ENCODE peak calls at places on chromosomes 11 and 22, in four cellular contexts. C is Caco-2, F is dorsolateral prefrontal cortex, S is pancreas. R is an unnamed sample.
A peak's percentile ranks its signal among the peaks of the same experiment; 100 is the strongest.

GRCh38 chr11:63770763-63771162 is 2.2 kb upstream of the ZFTA start:
- DNase-seq in C (no peak), F (no peak), S (no peak), R (no peak)

GRCh38 chr11:73295996-73296318 is 12.1 kb upstream of the ARHGEF17 start:
- DNase-seq in C (no peak), F (no peak), S (no peak), R (no peak)

GRCh38 chr11:832529-833113 is at the start of gene CD151:
- DNase-seq in C (peak; percentile 72), F (no peak), S (peak; percentile 85), R (no peak)

GRCh38 chr22:48949375-48950149 is 878.1 kb downstream of the BRD1 start:
- DNase-seq in C (no peak), F (no peak), S (peak; percentile 15), R (no peak)

GRCh38 chr11:60785806-60786361 is 751 bp downstream of the MS4A10 start:
- DNase-seq in C (no peak), F (peak; percentile 34), S (peak; percentile 26), R (no peak)

GRCh38 chr11:102767800-102768199 is 12.6 kb downstream of the MMP10 start:
- DNase-seq in C (no peak), F (no peak), S (no peak), R (no peak)

GRCh38 chr11:128695539-128696221 is 1.8 kb downstream of the FLI1 start:
- DNase-seq in C (no peak), F (no peak), S (no peak), R (no peak)

GRCh38 chr11:14418801-14419417 is 59.9 kb upstream of the RRAS2 start:
- DNase-seq in C (peak; percentile 44), F (no peak), S (no peak), R (peak; percentile 61)

GRCh38 chr22:44361391-44362126 is 48.8 kb upstream of the SHISAL1 start:
- DNase-seq in C (no peak), F (no peak), S (peak; percentile 29), R (peak; percentile 85)

GRCh38 chr11:119206512-119207299 is 567 bp downstream of the CBL start:
- DNase-seq in C (peak; percentile 46), F (no peak), S (peak; percentile 76), R (no peak)

GRCh38 chr11:73866095-73866579 is 10.5 kb downstream of the COA4 start:
- DNase-seq in C (no peak), F (no peak), S (no peak), R (no peak)

GRCh38 chr11:83691387-83692088 is 405.4 kb upstream of the CCDC90B start:
- DNase-seq in C (peak; percentile 39), F (no peak), S (no peak), R (peak; percentile 18)

GRCh38 chr11:132037961-132038360 is 667.5 kb downstream of the NTM start:
- DNase-seq in C (no peak), F (no peak), S (no peak), R (no peak)

GRCh38 chr11:33651555-33651954 is 49.1 kb downstream of the C11orf91 start:
- DNase-seq in C (no peak), F (no peak), S (no peak), R (no peak)

GRCh38 chr11:33654594-33654993 is 46.0 kb downstream of the C11orf91 start:
- DNase-seq in C (no peak), F (no peak), S (no peak), R (no peak)

GRCh38 chr11:33652930-33653329 is 47.7 kb downstream of the C11orf91 start:
- DNase-seq in C (no peak), F (no peak), S (no peak), R (peak; percentile 26)

GRCh38 chr11:33652001-33652400 is 48.6 kb downstream of the C11orf91 start:
- DNase-seq in C (no peak), F (no peak), S (no peak), R (no peak)

DNA sequence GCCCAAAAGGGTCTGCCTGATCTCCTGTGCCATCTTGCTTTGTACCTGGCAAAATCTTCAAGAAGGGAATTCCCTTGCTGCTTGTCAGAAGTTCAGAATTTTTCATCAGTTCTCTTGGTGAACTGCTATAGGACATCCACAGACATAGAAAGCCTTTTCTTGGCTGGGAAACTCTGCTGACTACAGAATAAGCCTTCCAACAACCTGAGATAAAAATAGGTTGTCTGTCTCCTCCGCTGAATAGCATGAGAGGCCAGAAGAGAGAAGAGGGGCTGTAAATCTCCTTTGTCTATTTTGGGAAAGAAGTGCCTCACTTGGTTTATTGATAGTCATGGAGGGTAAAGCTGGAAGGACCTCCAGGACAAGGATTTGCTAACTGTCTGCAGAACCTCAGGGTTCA is 48.2 kb downstream of the C11orf91 start:
- DNase-seq in C (no peak), F (no peak), S (no peak), R (no peak)
- H3K4me3 ChIP-seq in C (no peak overlapping the region), F (no peak overlapping the region), S (no peak overlapping the region), R (no peak overlapping the region)

DNA sequence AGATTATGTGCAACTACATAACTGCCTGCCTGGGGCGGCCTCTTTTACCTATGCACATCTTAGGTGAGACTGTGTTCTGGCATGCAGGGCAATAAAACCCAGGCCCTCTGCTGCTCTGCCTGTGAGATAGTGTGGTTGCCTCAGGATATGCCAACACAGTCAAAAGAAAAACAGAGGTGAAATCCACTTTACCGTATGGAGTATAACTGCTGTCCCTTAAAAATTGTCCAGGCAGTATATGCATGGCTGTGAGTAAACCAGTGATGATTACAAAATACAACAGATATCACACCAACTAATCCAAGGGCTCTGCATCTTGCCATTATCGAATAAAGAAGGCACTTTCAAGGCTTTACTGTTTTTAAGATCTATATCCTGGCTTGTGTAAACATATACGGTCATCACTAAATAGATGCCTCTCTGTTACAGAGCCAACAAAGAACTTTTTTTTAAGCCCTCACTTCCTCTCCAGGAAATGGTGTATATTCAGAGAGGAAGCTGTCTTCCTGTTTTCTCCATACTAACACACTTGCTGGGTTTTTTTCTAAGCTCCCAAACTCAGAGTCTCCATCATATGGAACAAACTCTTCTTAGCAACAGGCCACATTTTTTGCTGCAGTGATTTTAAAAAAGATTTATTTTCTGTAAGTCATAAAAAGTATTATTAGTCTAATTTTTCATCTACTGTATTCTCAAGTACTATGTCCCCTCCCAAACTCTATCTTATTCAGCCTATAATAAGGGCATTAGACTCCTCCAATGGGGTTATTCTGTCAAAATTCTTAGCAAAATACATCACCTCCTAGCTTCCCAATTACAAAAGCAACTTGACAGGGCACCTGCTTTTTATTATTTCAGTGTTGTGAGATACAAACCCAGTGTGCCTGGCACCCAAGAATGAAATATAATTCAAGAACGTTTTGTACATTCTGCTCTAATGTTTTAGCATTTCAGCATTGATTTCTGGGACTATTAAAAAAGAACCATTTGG is 135.2 kb downstream of the MAML2 start:
- DNase-seq in C (peak; percentile 75), F (no peak), S (no peak), R (peak; percentile 68)
- TF ChIP-seq CTCF in C (no peak), F (no peak), S (no peak), R (no peak)

GRCh38 chr22:38110008-38110862 is at the start of gene BAIAP2L2:
- DNase-seq in C (peak; percentile 61), F (no peak), S (no peak), R (no peak)
- H3K4me3 ChIP-seq in C (peak within 1 kb of the TSS; percentile 42), F (no peak within 1 kb of the TSS), S (no peak within 1 kb of the TSS), R (no peak within 1 kb of the TSS)

GRCh38 chr11:27397619-27398412 is 34.8 kb upstream of the CCDC34 start:
- DNase-seq in C (no peak), F (no peak), S (no peak), R (no peak)
- TF ChIP-seq CTCF in C (no peak), F (no peak), S (no peak), R (no peak)

GRCh38 chr11:12827929-12828812 is 153.9 kb downstream of the TEAD1 start:
- DNase-seq in C (peak; percentile 66), F (peak; percentile 65), S (no peak), R (peak; percentile 66)

GRCh38 chr11:12827369-12827768 is 153.1 kb downstream of the TEAD1 start:
- DNase-seq in C (no peak), F (no peak), S (no peak), R (no peak)

GRCh38 chr11:12829536-12830314 is 155.5 kb downstream of the TEAD1 start:
- DNase-seq in C (no peak), F (no peak), S (no peak), R (no peak)

GRCh38 chr11:12831471-12832202 is 157.4 kb downstream of the TEAD1 start:
- DNase-seq in C (no peak), F (no peak), S (no peak), R (peak; percentile 81)

DNA sequence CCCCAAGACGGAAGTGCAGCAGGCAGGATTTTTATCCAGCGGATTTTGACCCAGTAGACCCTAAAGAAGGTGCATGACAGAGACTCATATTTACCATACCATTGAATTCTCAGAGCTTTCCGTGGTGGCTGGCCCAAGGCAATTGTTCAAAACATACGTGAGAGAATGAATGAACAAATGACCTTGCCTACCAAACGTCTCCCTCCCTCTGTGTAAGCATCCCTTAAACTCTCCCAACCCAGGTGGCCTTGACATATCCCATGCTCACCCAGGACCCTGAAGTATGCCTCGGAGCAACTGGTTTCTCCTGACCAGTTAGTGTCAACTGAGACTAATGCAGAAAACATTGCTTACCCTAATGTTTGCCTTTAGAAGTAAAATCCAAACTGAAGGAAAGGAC is 154.9 kb downstream of the TEAD1 start:
- DNase-seq in C (no peak), F (no peak), S (no peak), R (no peak)
- H3K4me3 ChIP-seq in C (no peak overlapping the region), F (no peak overlapping the region), S (no peak overlapping the region), R (no peak overlapping the region)

GRCh38 chr11:122375687-122376399 is 259.8 kb upstream of the BLID start:
- DNase-seq in C (no peak), F (no peak), S (no peak), R (peak; percentile 58)
- TF ChIP-seq CTCF in C (no peak), F (no peak), S (no peak), R (no peak)

GRCh38 chr11:134052395-134052987 is 16.4 kb upstream of the JAM3 start:
- DNase-seq in C (no peak), F (peak; percentile 10), S (peak; percentile 14), R (no peak)

GRCh38 chr11:134048028-134048427 is 20.8 kb upstream of the JAM3 start:
- DNase-seq in C (no peak), F (no peak), S (no peak), R (no peak)

GRCh38 chr11:134049303-134049702 is 19.6 kb upstream of the JAM3 start:
- DNase-seq in C (no peak), F (peak; percentile 15), S (peak; percentile 21), R (no peak)

GRCh38 chr11:134052988-134053945 is 15.6 kb upstream of the JAM3 start:
- DNase-seq in C (no peak), F (peak; percentile 20), S (peak; percentile 38), R (no peak)

DNA sequence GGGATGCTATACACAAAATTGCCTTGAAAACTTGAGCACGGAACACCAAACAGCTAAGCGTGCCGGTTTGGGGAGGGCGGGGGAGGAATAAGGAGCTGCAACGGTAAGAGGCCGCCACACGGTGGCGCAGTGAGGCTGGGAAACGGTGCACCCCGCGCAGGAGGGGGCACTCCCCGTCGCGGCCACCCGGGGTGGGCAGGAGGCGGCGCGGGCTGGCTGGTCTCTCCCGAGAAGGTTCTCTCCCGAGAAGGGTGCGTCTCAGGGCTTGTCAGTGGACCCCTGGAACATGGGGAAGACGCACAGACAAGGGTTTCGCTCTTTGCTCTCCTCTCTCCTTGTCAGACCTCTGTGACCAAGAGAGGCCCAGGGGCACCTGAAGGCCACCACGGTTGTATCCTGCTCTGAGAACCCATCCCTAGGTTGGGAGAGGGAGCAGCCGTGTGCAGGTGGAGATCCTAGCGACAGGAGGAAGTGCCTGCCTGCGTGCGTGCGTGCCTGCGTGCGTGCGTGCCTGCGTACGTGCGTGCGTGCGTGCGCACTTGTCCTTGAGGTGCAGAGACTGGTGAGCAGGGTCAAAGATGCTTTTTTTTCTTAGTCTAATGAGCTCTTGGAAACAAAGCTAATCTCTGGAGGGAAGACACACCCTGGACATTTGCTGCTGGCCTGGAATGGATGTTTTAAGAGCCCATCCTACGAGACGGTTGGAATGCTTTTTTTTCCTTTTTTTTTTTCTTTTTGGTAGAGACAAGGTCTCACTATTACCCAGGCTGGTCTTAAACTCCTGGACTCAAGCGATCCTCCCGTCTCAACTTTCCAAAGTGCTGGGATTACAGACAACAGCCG is 18.1 kb upstream of the JAM3 start:
- DNase-seq in C (peak; percentile 86), F (peak; percentile 70), S (peak; percentile 93), R (no peak)
- H3K4me3 ChIP-seq in C (peak overlapping the region; percentile 11), F (peak overlapping the region; percentile 15), S (peak overlapping the region; percentile 41), R (peak overlapping the region; percentile 36)

R was measured in bronchial epithelial cell.